ENCODE peak calls at places on chromosomes 6 and 20, in nine cellular contexts. C, E, G, L, V, D, N, R and B are unnamed samples.

GRCh38 chr6:46305833-46306232 is 135.1 kb upstream of the ENPP5 start:
- DNase-seq in N (no peak), L (no peak), G (no peak), D (no peak), V (no peak), C (no peak), R (no peak), E (peak), B (no peak)

GRCh38 chr6:138576303-138576702 is 77.0 kb upstream of the NHSL1 start:
- DNase-seq in D (no peak), R (no peak), C (no peak), V (no peak), L (no peak), N (no peak), E (no peak), G (no peak), B (no peak)

GRCh38 chr20:63106765-63107448 is 100.1 kb upstream of the BHLHE23 start:
- DNase-seq in D (no peak), N (no peak), C (no peak), E (no peak), L (no peak), R (no peak), V (no peak), G (no peak), B (no peak)

GRCh38 chr6:52393780-52394179 is 26.4 kb upstream of the EFHC1 start:
- DNase-seq in N (no peak), D (no peak), C (no peak), V (no peak), E (no peak), L (no peak), G (no peak), R (no peak), B (no peak)

GRCh38 chr6:72580281-72580940 is 41.5 kb upstream of the KCNQ5 start:
- DNase-seq in N (no peak), E (peak), R (no peak), L (peak), G (no peak), D (no peak), C (peak), V (peak), B (no peak)

GRCh38 chr20:64041781-64042771 is 6.1 kb downstream of the C20orf204 start:
- DNase-seq in C (no peak), G (no peak), R (no peak), L (no peak), D (no peak), N (no peak), V (no peak), E (no peak), B (no peak)

GRCh38 chr6:29762051-29762450 is 38.8 kb downstream of the HLA-F start:
- DNase-seq in R (no peak), N (no peak), E (no peak), D (no peak), G (no peak), L (no peak), C (no peak), V (no peak), B (no peak)

GRCh38 chr20:38164069-38164468 is 1.0 kb downstream of the TGM2 start:
- DNase-seq in R (no peak), C (no peak), N (no peak), E (no peak), D (no peak), V (no peak), G (no peak), L (no peak), B (no peak)

GRCh38 chr6:134880487-134881190 is 69.3 kb downstream of the ALDH8A1 start:
- DNase-seq in R (no peak), D (no peak), V (no peak), E (no peak), G (no peak), C (no peak), L (no peak), N (no peak), B (no peak)

GRCh38 chr6:108903796-108904195 is 55.6 kb downstream of the ARMC2 start:
- DNase-seq in R (no peak), D (no peak), V (no peak), C (no peak), G (no peak), L (no peak), E (no peak), N (no peak), B (no peak)

GRCh38 chr20:10447028-10447427 is 11.9 kb downstream of the SLX4IP start:
- DNase-seq in R (no peak), V (peak), L (peak), D (no peak), N (no peak), G (no peak), C (peak), E (no peak), B (no peak)

DNA sequence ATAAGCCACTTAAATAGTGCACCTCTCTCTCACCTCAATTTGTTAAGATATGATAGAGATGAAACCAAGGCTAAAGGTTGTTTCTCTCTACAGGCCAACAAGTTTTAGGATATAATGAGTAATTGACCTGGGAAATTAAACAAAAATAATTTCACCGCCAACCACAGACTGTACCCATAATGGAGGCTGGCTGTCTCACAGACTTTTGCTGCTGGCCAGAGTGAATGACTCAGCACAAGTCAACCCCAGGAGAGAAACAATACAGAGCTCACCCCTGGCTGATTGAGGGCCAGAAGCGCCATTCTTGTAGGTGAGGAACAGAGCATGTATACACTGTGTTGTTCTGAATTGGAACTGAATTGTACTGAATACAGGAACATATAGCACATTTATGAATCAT is 99.9 kb downstream of the CAP2 start:
- DNase-seq in E (no peak), C (peak), N (no peak), L (peak), V (no peak), D (no peak), R (no peak), G (no peak), B (no peak)
- H3K27ac ChIP-seq in E (peak), C (no peak), N (peak), L (peak), V (no peak), D (no peak), R (no peak), G (peak), B (no peak)

DNA sequence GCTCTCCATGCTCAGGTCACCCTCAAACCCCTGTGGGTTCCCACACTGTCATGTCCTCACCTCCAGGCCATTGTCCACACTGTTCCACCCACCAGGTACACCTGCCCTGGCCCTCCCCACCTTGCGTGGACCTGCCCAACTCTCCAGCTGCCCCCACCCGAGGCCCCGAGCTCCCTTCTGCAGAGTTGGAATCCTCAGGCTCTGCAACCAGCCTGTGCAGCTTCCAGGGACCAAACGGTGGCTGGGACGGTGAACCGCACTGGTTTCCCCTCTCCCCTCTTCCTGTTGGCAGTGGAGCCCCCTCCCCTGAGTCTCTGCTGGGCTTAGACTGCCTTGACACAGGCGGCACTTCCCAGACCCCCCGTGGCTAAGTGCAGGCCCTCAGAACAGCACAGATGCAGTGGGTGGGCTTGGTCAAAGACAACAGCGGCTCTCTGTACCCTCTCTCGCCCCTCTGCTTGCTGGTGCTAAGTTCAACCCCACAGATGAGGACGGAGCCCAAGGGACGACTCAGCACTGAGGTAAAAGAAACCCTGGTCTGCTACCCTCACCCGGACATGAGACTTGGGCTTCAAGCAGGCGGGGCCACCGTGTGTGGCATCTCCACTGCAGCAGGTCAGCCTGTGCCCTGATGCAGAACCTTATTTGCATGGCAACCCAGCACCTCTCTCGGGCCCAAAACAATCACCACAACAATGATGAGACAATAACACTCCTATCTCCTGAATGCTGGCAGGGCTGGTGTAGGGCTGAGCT is 11.0 kb downstream of the ZBP1 start:
- DNase-seq in R (no peak), G (no peak), D (no peak), N (no peak), C (no peak), E (no peak), L (no peak), V (no peak), B (no peak)
- H3K27ac ChIP-seq in R (no peak), G (no peak), D (no peak), N (no peak), C (no peak), E (no peak), L (no peak), V (no peak), B (no peak)

GRCh38 chr6:504446-504980 is 113.0 kb downstream of the IRF4 start:
- DNase-seq in C (no peak), N (no peak), G (no peak), E (no peak), D (no peak), R (no peak), L (no peak), V (no peak), B (no peak)

GRCh38 chr6:506920-507523 is 115.5 kb downstream of the IRF4 start:
- DNase-seq in E (no peak), G (no peak), N (no peak), R (no peak), D (no peak), V (no peak), C (no peak), L (no peak), B (no peak)

GRCh38 chr6:508614-509013 is 117.1 kb downstream of the IRF4 start:
- DNase-seq in L (no peak), E (no peak), C (no peak), G (no peak), D (no peak), V (no peak), N (no peak), R (no peak), B (no peak)

GRCh38 chr6:505374-505773 is 113.8 kb downstream of the IRF4 start:
- DNase-seq in D (no peak), R (no peak), V (no peak), G (no peak), E (no peak), L (no peak), C (no peak), N (no peak), B (no peak)

DNA sequence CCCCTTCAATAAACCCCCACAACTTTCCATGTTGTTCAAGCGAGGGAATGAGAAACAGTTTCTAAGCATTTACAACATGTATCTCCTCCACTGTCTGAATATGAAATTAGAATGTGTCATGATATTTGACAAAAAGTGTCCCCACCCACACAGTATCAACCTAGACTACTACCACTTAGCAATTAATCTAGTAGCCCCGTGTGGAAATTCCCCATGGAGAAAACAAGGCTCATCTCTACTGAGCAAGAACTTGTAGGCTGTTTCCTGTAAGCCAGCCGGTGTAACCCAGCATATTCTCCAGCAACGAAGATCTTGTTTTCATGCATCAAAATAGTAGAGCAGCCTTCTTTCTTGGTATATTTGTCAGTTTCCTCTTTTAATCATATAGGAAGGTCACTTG is 115.0 kb downstream of the IRF4 start:
- DNase-seq in R (no peak), V (no peak), D (no peak), E (no peak), G (no peak), C (no peak), L (no peak), N (no peak), B (no peak)
- H3K27ac ChIP-seq in R (no peak), V (no peak), D (no peak), E (no peak), G (no peak), C (no peak), L (no peak), N (no peak), B (no peak)

GRCh38 chr6:163356324-163356723 is 58.2 kb upstream of the QKI start:
- DNase-seq in D (no peak), R (peak), V (no peak), E (peak), L (no peak), N (no peak), C (peak), G (peak), B (peak)
- H3K27ac ChIP-seq in D (no peak), R (peak), V (no peak), E (peak), L (no peak), N (peak), C (no peak), G (peak), B (peak)